ENCODE peak calls at places on chromosomes 3 and 15, in seven cellular contexts. One of them, this sample, is unnamed.

GRCh38 chr3:9279959-9280358 is 30.5 kb upstream of the SRGAP3 start:
- DNase-seq in D721Med: no peak
- DNase-seq in WERI-Rb-1: no peak
- DNase-seq in ecto neural progenitor cell: peak
- DNase-seq in stimulated activated CD4-positive, alpha-beta T cell treated with anti-CD3 and anti-CD28 coated beads, Interleukin-4, amount 100 ng/mL, for 48 hours: no peak
- DNase-seq in ascending aorta: no peak
- DNase-seq in GM10248: no peak
- DNase-seq in this sample: no peak

GRCh38 chr3:170033489-170033888 is 4.3 kb upstream of the GPR160 start:
- DNase-seq in WERI-Rb-1: no peak
- DNase-seq in D721Med: no peak
- DNase-seq in ascending aorta: no peak
- DNase-seq in GM10248: no peak
- DNase-seq in stimulated activated CD4-positive, alpha-beta T cell treated with anti-CD3 and anti-CD28 coated beads, Interleukin-4, amount 100 ng/mL, for 48 hours: no peak
- DNase-seq in ecto neural progenitor cell: no peak
- DNase-seq in this sample: no peak

GRCh38 chr3:122646146-122646988 is 34.3 kb upstream of the PARP14 start:
- DNase-seq in GM10248: peak
- DNase-seq in WERI-Rb-1: no peak
- DNase-seq in D721Med: no peak
- DNase-seq in ascending aorta: no peak
- DNase-seq in ecto neural progenitor cell: no peak
- DNase-seq in stimulated activated CD4-positive, alpha-beta T cell treated with anti-CD3 and anti-CD28 coated beads, Interleukin-4, amount 100 ng/mL, for 48 hours: no peak
- DNase-seq in this sample: no peak

GRCh38 chr3:54008744-54009143 is 113.6 kb upstream of the CACNA2D3 start:
- DNase-seq in ascending aorta: no peak
- DNase-seq in GM10248: no peak
- DNase-seq in WERI-Rb-1: no peak
- DNase-seq in ecto neural progenitor cell: peak
- DNase-seq in D721Med: no peak
- DNase-seq in stimulated activated CD4-positive, alpha-beta T cell treated with anti-CD3 and anti-CD28 coated beads, Interleukin-4, amount 100 ng/mL, for 48 hours: no peak
- DNase-seq in this sample: no peak

GRCh38 chr15:45372032-45372995 is 6.0 kb downstream of the GATM start:
- DNase-seq in D721Med: no peak
- DNase-seq in ascending aorta: no peak
- DNase-seq in WERI-Rb-1: no peak
- DNase-seq in GM10248: no peak
- DNase-seq in ecto neural progenitor cell: no peak
- DNase-seq in stimulated activated CD4-positive, alpha-beta T cell treated with anti-CD3 and anti-CD28 coated beads, Interleukin-4, amount 100 ng/mL, for 48 hours: no peak
- DNase-seq in this sample: no peak

GRCh38 chr3:49359623-49360022 is 1.5 kb upstream of the GPX1 start:
- DNase-seq in D721Med: no peak
- DNase-seq in WERI-Rb-1: no peak
- DNase-seq in stimulated activated CD4-positive, alpha-beta T cell treated with anti-CD3 and anti-CD28 coated beads, Interleukin-4, amount 100 ng/mL, for 48 hours: no peak
- DNase-seq in GM10248: no peak
- DNase-seq in ascending aorta: no peak
- DNase-seq in ecto neural progenitor cell: no peak
- DNase-seq in this sample: no peak

GRCh38 chr3:188792788-188793187 is 379.0 kb upstream of the TPRG1 start:
- DNase-seq in D721Med: no peak
- DNase-seq in ecto neural progenitor cell: peak
- DNase-seq in ascending aorta: no peak
- DNase-seq in stimulated activated CD4-positive, alpha-beta T cell treated with anti-CD3 and anti-CD28 coated beads, Interleukin-4, amount 100 ng/mL, for 48 hours: no peak
- DNase-seq in WERI-Rb-1: peak
- DNase-seq in GM10248: no peak
- DNase-seq in this sample: no peak

GRCh38 chr3:196135693-196136639 is 54.1 kb upstream of the TFRC start:
- DNase-seq in GM10248: no peak
- DNase-seq in stimulated activated CD4-positive, alpha-beta T cell treated with anti-CD3 and anti-CD28 coated beads, Interleukin-4, amount 100 ng/mL, for 48 hours: no peak
- DNase-seq in WERI-Rb-1: no peak
- DNase-seq in ascending aorta: no peak
- DNase-seq in ecto neural progenitor cell: no peak
- DNase-seq in D721Med: no peak
- DNase-seq in this sample: no peak

GRCh38 chr3:189513281-189514151 is 117.7 kb upstream of the TP63 start:
- DNase-seq in WERI-Rb-1: no peak
- DNase-seq in stimulated activated CD4-positive, alpha-beta T cell treated with anti-CD3 and anti-CD28 coated beads, Interleukin-4, amount 100 ng/mL, for 48 hours: no peak
- DNase-seq in ecto neural progenitor cell: no peak
- DNase-seq in GM10248: no peak
- DNase-seq in ascending aorta: no peak
- DNase-seq in D721Med: no peak
- DNase-seq in this sample: no peak

GRCh38 chr3:147462856-147463255 is 53.7 kb downstream of the ZIC1 start:
- DNase-seq in WERI-Rb-1: no peak
- DNase-seq in D721Med: no peak
- DNase-seq in GM10248: no peak
- DNase-seq in ascending aorta: no peak
- DNase-seq in stimulated activated CD4-positive, alpha-beta T cell treated with anti-CD3 and anti-CD28 coated beads, Interleukin-4, amount 100 ng/mL, for 48 hours: no peak
- DNase-seq in ecto neural progenitor cell: no peak
- DNase-seq in this sample: no peak